ENCODE peak calls at places on chromosome 13, in four cellular contexts. P, D, N and Q are unnamed samples.

GRCh38 chr13:110396913-110397379 is 89.9 kb downstream of the COL4A2 start:
- DNase-seq in P (no peak), D (no peak), N (no peak), Q (no peak)

GRCh38 chr13:114064516-114065140 is 67.8 kb downstream of the RASA3 start:
- DNase-seq in P (peak), D (peak), N (no peak), Q (no peak)

GRCh38 chr13:94305934-94306333 is 173.5 kb downstream of the DCT start:
- DNase-seq in P (no peak), D (no peak), N (no peak), Q (no peak)

GRCh38 chr13:92886535-92887098 is 340.0 kb upstream of the GPC6 start:
- DNase-seq in P (no peak), D (no peak), N (no peak), Q (no peak)

GRCh38 chr13:44806841-44807240 is 182.4 kb downstream of the NUFIP1 start:
- DNase-seq in P (no peak), D (no peak), N (no peak), Q (no peak)

GRCh38 chr13:105474983-105475382 is 1060.5 kb downstream of the EFNB2 start:
- DNase-seq in P (no peak), D (no peak), N (no peak), Q (no peak)

GRCh38 chr13:44174769-44175425 is 198.7 kb upstream of the SERP2 start:
- DNase-seq in P (no peak), D (peak), N (peak), Q (no peak)

GRCh38 chr13:34155931-34156607 is 338.1 kb downstream of the RFC3 start:
- DNase-seq in P (no peak), D (peak), N (no peak), Q (no peak)

GRCh38 chr13:21668665-21669599 is 1.9 kb upstream of the FGF9 start:
- DNase-seq in P (peak), D (no peak), N (no peak), Q (no peak)

GRCh38 chr13:53151692-53152421 is 123.2 kb downstream of the OLFM4 start:
- DNase-seq in P (peak), D (peak), N (peak), Q (peak)

GRCh38 chr13:36259361-36260137 is 38.1 kb downstream of the CCDC169 start:
- DNase-seq in P (no peak), D (no peak), N (no peak), Q (no peak)

GRCh38 chr13:80276371-80277289 is 64.3 kb downstream of the SPRY2 start:
- DNase-seq in P (no peak), D (no peak), N (no peak), Q (peak)

GRCh38 chr13:90302113-90302512 is 1045.4 kb upstream of the MIR17HG start:
- DNase-seq in P (no peak), D (no peak), N (no peak), Q (no peak)

GRCh38 chr13:24630851-24631341 is 49.3 kb upstream of the ATP12A start:
- DNase-seq in P (no peak), D (no peak), N (no peak), Q (no peak)

GRCh38 chr13:109415057-109415456 is 371.3 kb downstream of the IRS2 start:
- DNase-seq in P (no peak), D (no peak), N (no peak), Q (no peak)

GRCh38 chr13:41654800-41655199 is 197.4 kb downstream of the RGCC start:
- DNase-seq in P (no peak), D (no peak), N (no peak), Q (peak)

GRCh38 chr13:97114696-97115095 is 107.4 kb upstream of the MBNL2 start:
- DNase-seq in P (no peak), D (no peak), N (no peak), Q (no peak)

GRCh38 chr13:110714798-110715394 is 1.4 kb downstream of the ING1 start:
- DNase-seq in P (peak), D (no peak), N (peak), Q (no peak)